ENCODE peak calls at places on chromosomes 11 and 22, in four cellular contexts. P is H9, V is IMR-90, Y is H1. Z is an unnamed sample.

GRCh38 chr11:8285228-8285627 is 21.6 kb upstream of the LMO1 start:
- DNase-seq in P (peak), V (no peak), Y (no peak), Z (no peak)

GRCh38 chr22:24950272-24950902 is 2.1 kb upstream of the KIAA1671 start:
- DNase-seq in P (peak), V (peak), Y (peak), Z (no peak)

GRCh38 chr11:70128435-70128906 is 50.4 kb downstream of the ANO1 start:
- DNase-seq in P (peak), V (no peak), Y (peak), Z (no peak)

GRCh38 chr22:29831958-29832357 is 6.1 kb downstream of the ASCC2 start:
- DNase-seq in P (no peak), V (no peak), Y (no peak), Z (no peak)

GRCh38 chr11:7591107-7591894 is 77.5 kb downstream of the PPFIBP2 start:
- DNase-seq in P (no peak), V (no peak), Y (no peak), Z (no peak)

GRCh38 chr11:57785072-57785471 is 23.5 kb downstream of the CTNND1 start:
- DNase-seq in P (no peak), V (no peak), Y (no peak), Z (no peak)

GRCh38 chr11:1117970-1118369 is 39.8 kb upstream of the MUC5AC start:
- DNase-seq in P (no peak), V (no peak), Y (no peak), Z (no peak)

GRCh38 chr11:87007938-87008337 is 29.8 kb upstream of the TMEM135 start:
- DNase-seq in P (no peak), V (peak), Y (no peak), Z (no peak)

GRCh38 chr22:48960576-48960975 is 867.1 kb downstream of the BRD1 start:
- DNase-seq in P (peak), V (no peak), Y (no peak), Z (no peak)

GRCh38 chr11:17531071-17531817 is 13.0 kb downstream of the USH1C start:
- DNase-seq in P (no peak), V (no peak), Y (no peak), Z (no peak)

GRCh38 chr11:125772834-125773505 is 5.7 kb downstream of the PATE2 start:
- DNase-seq in P (no peak), V (peak), Y (no peak), Z (no peak)

GRCh38 chr22:41557401-41558240 is 3.2 kb upstream of the CSDC2 start:
- DNase-seq in P (peak), V (peak), Y (no peak), Z (no peak)

GRCh38 chr11:111586305-111586915 is 15.8 kb upstream of the SIK2 start:
- DNase-seq in P (no peak), V (peak), Y (no peak), Z (no peak)

GRCh38 chr11:74388678-74389327 is 9.4 kb downstream of the PGM2L1 start:
- DNase-seq in P (peak), V (peak), Y (no peak), Z (peak)

GRCh38 chr11:18707811-18708340 is 9.3 kb downstream of the TMEM86A start:
- DNase-seq in P (no peak), V (no peak), Y (no peak), Z (no peak)

GRCh38 chr11:108213784-108214183 is 8.7 kb downstream of the NPAT start:
- DNase-seq in P (no peak), V (no peak), Y (no peak), Z (no peak)

GRCh38 chr11:131495417-131495816 is 125.0 kb downstream of the NTM start:
- DNase-seq in P (no peak), V (no peak), Y (no peak), Z (no peak)

GRCh38 chr11:77207618-77208313 is 79.7 kb downstream of the MYO7A start:
- DNase-seq in P (no peak), V (no peak), Y (no peak), Z (no peak)

GRCh38 chr11:16782226-16782919 is 43.9 kb downstream of the C11orf58 start:
- DNase-seq in P (no peak), V (no peak), Y (no peak), Z (no peak)

GRCh38 chr11:75233688-75234295 is 6.8 kb upstream of the TPBGL start:
- DNase-seq in P (peak), V (peak), Y (no peak), Z (peak)

GRCh38 chr11:2587132-2587930 is 112.5 kb downstream of the KCNQ1OT1 start:
- DNase-seq in P (no peak), V (no peak), Y (no peak), Z (no peak)

GRCh38 chr11:10091314-10092045 is 202.5 kb downstream of the SBF2 start:
- DNase-seq in P (no peak), V (peak), Y (no peak), Z (no peak)

GRCh38 chr22:30386960-30387848 is at the start of gene RNF215:
- DNase-seq in P (peak), V (peak), Y (peak), Z (peak)

GRCh38 chr22:35177811-35178210 is 79.5 kb upstream of the HMGXB4 start:
- DNase-seq in P (peak), V (no peak), Y (no peak), Z (no peak)

GRCh38 chr11:69284081-69284511 is 9.9 kb upstream of the MYEOV start:
- DNase-seq in P (no peak), V (no peak), Y (no peak), Z (no peak)

GRCh38 chr22:45190473-45190872 is 26.7 kb downstream of the NUP50 start:
- DNase-seq in P (no peak), V (no peak), Y (no peak), Z (no peak)

DNA sequence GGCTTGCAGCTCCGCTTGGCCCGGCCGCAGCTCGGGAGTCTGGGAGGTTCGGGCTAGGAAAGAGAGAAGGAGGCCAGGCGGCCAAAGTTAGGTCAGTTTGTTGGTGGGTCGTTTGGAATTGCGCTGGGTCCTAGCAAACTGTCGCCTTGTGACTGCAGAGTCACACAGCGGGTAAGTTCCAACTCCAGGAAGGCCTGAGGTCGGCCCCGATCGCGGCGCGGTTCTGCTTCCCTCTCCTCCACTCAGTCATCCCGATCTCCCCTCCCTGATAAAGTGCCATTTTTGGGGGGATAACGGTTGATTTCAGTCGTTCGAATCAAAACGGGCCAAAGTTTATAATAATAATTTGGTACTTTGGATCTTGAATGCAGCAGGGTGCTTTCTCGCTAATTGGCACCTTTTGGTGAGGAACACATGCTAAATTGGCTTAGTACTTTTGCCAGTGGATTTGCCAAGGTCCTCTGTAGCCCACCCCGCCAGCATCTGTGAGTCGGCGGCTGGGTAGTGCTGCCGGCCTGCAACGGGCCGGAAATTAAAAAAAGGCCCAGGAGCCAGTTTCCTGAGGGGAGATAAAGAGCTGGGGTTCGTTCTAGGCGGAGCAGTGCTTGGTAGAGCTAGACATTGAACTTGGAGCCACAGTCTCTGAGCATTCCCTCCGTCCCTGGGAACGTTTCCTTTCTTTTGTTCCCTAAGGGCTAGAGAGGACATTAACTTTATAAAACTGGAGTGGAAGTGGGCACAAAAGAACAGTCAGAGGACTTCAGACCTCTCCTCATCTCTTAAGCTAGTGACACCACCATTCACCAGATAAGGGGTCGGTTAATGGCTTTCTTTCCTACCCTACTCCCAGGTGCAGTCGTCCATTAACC is 927 bp downstream of the UBE2L3 start:
- DNase-seq in P (no peak), V (peak), Y (no peak), Z (no peak)
- H2AK5ac ChIP-seq in P (no peak), V (peak), Y (no peak), Z (peak)

GRCh38 chr11:5604896-5605295 is 8.5 kb downstream of the TRIM6 start:
- DNase-seq in P (no peak), V (no peak), Y (no peak), Z (no peak)

GRCh38 chr11:5605849-5606248 is 9.4 kb downstream of the TRIM6 start:
- DNase-seq in P (no peak), V (peak), Y (no peak), Z (no peak)

GRCh38 chr11:5611627-5612026 is 13.2 kb upstream of the TRIM34 start:
- DNase-seq in P (no peak), V (no peak), Y (no peak), Z (no peak)

GRCh38 chr11:5608778-5609177 is 12.3 kb downstream of the TRIM6 start:
- DNase-seq in P (no peak), V (peak), Y (no peak), Z (no peak)

GRCh38 chr11:5610446-5610845 is 14.0 kb downstream of the TRIM6 start:
- DNase-seq in P (no peak), V (no peak), Y (no peak), Z (no peak)
- H3K4me2 ChIP-seq in P (no peak), V (no peak), Y (no peak), Z (no peak)

DNA sequence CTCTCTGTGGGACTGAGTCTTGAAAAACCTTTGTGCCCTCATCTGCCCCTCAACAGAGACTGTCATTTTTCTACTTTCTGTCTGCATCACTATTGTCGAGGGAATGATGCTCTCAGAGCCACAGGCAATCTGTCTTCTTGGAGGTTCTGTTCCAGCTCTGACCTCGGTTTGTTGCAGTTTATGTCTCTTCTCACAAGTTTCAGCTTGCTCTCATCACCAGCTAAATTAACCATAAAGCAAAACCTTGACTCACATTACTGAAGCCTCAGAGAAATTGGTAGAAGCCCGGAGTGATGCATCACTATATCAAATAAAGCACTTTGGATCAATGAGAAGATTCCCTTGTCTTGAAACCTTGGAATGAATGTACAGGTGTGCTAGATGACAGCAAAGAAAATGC is 60.6 kb upstream of the BLID start:
- DNase-seq in P (no peak), V (no peak), Y (no peak), Z (no peak)
- H4K8ac ChIP-seq in P (no peak), V (peak), Y (no peak), Z (no peak)

DNA sequence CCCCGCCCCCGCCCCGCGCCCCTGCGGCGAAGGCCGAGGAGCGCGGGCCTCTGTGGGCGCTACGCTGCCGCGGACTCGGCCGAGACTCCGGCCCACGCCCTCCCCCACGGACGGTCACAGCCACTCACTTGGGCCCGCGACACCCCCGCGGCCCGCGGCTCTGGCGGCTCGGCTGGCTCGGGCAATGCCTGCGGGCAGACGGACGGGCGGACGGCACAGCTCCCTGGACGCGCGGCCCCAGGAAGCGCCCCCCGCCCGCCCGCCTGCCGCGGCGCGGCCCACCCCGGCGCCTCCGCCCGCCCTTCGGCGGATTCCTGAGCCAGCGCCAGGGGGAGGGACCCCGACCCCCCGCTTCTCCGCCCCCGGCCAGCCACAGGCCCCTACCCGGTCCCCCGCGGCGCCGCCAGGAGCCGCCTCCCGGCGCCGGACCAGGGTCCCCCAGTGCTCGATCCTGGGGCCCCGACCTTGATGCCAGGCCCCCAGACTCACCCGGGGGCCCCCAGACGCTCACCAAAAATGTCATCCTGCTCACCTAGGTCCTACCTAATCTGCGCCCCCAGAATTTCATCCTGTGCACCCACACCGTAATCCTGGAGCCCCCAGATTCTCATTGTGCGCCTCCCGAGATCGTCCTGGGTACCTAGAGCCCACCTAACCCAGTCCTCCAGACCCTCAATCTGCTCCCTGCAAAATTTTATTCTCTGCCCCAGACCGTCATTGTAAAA is at the start of gene EFEMP2:
- DNase-seq in P (no peak), V (no peak), Y (no peak), Z (peak)
- H2AK5ac ChIP-seq in P (no peak), V (peak), Y (peak), Z (peak)

DNA sequence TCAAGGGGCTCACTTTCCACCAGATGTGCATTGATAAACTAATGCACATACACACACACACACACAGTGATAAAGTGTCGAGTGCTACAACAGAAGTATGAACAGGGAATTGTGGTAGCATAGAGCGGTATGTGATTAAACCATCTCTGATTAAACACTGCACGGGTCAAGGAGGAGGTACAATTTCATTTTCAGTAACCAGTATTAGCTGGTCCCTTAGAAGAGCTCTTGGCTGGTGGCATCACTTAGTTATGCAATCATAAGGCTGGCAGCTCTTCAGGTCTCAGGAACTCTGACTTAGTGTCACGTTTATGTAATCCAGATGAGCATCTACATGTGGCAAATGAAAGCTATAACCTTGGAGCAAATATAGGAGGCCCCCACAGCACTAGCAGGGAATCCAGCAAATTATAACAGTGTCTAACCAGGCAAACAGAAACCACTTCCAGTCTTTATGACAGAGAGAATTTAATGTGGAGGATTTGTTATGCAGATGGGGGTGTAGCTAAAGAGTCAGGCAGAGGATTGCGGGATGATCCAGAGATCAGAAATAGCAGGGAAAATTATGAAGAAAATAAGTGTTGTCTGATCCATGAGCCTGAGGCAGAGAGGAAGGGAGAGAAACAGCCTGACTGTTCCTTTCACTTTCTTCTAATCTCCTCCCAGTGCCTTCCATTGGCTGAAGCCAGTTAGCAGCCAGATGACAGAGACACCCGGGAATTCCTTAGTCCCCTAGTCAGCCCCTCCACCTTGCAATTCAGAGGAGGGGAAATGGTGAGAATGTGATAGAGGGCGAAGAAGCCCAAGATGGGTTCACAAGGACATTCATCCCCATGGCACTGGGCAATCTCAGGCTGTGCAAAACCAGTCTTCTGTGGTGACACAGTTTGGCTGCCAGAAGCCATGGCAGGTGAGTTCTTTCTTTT is 533.1 kb upstream of the TENM4 start:
- DNase-seq in P (peak), V (peak), Y (peak), Z (peak)
- H3K4me2 ChIP-seq in P (no peak), V (peak), Y (peak), Z (no peak)

GRCh38 chr11:130070829-130071205 is 1.1 kb downstream of the APLP2 start:
- DNase-seq in P (no peak), V (peak), Y (no peak), Z (no peak)

GRCh38 chr11:130068986-130069683 is 559 bp upstream of the APLP2 start:
- DNase-seq in P (peak), V (peak), Y (no peak), Z (no peak)

GRCh38 chr11:130068546-130068985 is 1.1 kb upstream of the APLP2 start:
- DNase-seq in P (no peak), V (no peak), Y (no peak), Z (no peak)

GRCh38 chr11:130070109-130070828 is 575 bp downstream of the APLP2 start:
- DNase-seq in P (peak), V (peak), Y (no peak), Z (no peak)

DNA sequence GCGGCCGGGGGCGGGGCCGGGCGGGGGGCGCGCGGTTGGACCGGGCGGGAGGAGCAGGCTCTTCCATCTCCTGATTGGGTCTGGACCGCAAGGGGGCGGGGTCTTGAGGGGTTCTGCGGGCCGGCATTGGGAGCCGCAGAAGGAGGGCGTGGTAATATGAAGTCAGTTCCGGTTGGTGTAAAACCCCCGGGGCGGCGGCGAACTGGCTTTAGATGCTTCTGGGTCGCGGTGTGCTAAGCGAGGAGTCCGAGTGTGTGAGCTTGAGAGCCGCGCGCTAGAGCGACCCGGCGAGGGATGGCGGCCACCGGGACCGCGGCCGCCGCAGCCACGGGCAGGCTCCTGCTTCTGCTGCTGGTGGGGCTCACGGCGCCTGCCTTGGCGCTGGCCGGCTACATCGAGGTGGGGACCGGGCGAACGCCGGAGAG is at the start of gene APLP2:
- DNase-seq in P (peak), V (peak), Y (peak), Z (peak)
- H4K8ac ChIP-seq in P (no peak), V (peak), Y (peak), Z (no peak)

Z was measured in neuronal stem cell.